ENCODE peak calls at places on chromosomes 12 and 14, in ten cellular contexts. One of them, this sample, is unnamed.

GRCh38 chr14:55302770-55303472 is 31.7 kb downstream of the FBXO34 start:
- DNase-seq in adipocyte: no peak
- DNase-seq in kidney tubule cell: no peak
- DNase-seq in fibroblast of mammary gland: no peak
- DNase-seq in frontal cortex: no peak
- DNase-seq in lower lobe of right lung: no peak
- DNase-seq in ELF-1: no peak
- DNase-seq in RPMI8226: no peak
- DNase-seq in lung microvascular endothelial cell: no peak
- DNase-seq in DMS79 treated with DMSO at 0.1 percent for 48 hours: no peak
- DNase-seq in this sample: peak

GRCh38 chr12:99232324-99232723 is 415.2 kb upstream of the GARIN6 start:
- DNase-seq in adipocyte: no peak
- DNase-seq in kidney tubule cell: no peak
- DNase-seq in fibroblast of mammary gland: no peak
- DNase-seq in frontal cortex: no peak
- DNase-seq in lower lobe of right lung: no peak
- DNase-seq in ELF-1: no peak
- DNase-seq in RPMI8226: no peak
- DNase-seq in lung microvascular endothelial cell: no peak
- DNase-seq in DMS79 treated with DMSO at 0.1 percent for 48 hours: no peak
- DNase-seq in this sample: no peak

GRCh38 chr14:88682495-88683114 is 110.1 kb downstream of the EML5 start:
- DNase-seq in adipocyte: no peak
- DNase-seq in kidney tubule cell: peak
- DNase-seq in fibroblast of mammary gland: no peak
- DNase-seq in frontal cortex: no peak
- DNase-seq in lower lobe of right lung: no peak
- DNase-seq in ELF-1: peak
- DNase-seq in RPMI8226: peak
- DNase-seq in lung microvascular endothelial cell: no peak
- DNase-seq in DMS79 treated with DMSO at 0.1 percent for 48 hours: no peak
- DNase-seq in this sample: no peak

GRCh38 chr12:52210186-52210924 is 18.5 kb upstream of the KRT80 start:
- DNase-seq in adipocyte: no peak
- DNase-seq in kidney tubule cell: peak
- DNase-seq in fibroblast of mammary gland: peak
- DNase-seq in frontal cortex: no peak
- DNase-seq in lower lobe of right lung: peak
- DNase-seq in ELF-1: no peak
- DNase-seq in RPMI8226: no peak
- DNase-seq in lung microvascular endothelial cell: no peak
- DNase-seq in DMS79 treated with DMSO at 0.1 percent for 48 hours: no peak
- DNase-seq in this sample: no peak

GRCh38 chr12:116338064-116338872 is 60.8 kb upstream of the MED13L start:
- DNase-seq in adipocyte: no peak
- DNase-seq in kidney tubule cell: no peak
- DNase-seq in fibroblast of mammary gland: no peak
- DNase-seq in frontal cortex: no peak
- DNase-seq in lower lobe of right lung: no peak
- DNase-seq in ELF-1: peak
- DNase-seq in RPMI8226: no peak
- DNase-seq in lung microvascular endothelial cell: no peak
- DNase-seq in DMS79 treated with DMSO at 0.1 percent for 48 hours: no peak
- DNase-seq in this sample: no peak

GRCh38 chr14:53599221-53599945 is 357.2 kb downstream of the BMP4 start:
- DNase-seq in adipocyte: no peak
- DNase-seq in kidney tubule cell: no peak
- DNase-seq in fibroblast of mammary gland: no peak
- DNase-seq in frontal cortex: no peak
- DNase-seq in lower lobe of right lung: no peak
- DNase-seq in ELF-1: peak
- DNase-seq in RPMI8226: no peak
- DNase-seq in lung microvascular endothelial cell: no peak
- DNase-seq in DMS79 treated with DMSO at 0.1 percent for 48 hours: peak
- DNase-seq in this sample: no peak

GRCh38 chr14:90447720-90448497 is 51.1 kb downstream of the CALM1 start:
- DNase-seq in adipocyte: no peak
- DNase-seq in kidney tubule cell: no peak
- DNase-seq in fibroblast of mammary gland: no peak
- DNase-seq in frontal cortex: no peak
- DNase-seq in lower lobe of right lung: no peak
- DNase-seq in ELF-1: no peak
- DNase-seq in RPMI8226: no peak
- DNase-seq in lung microvascular endothelial cell: no peak
- DNase-seq in DMS79 treated with DMSO at 0.1 percent for 48 hours: no peak
- DNase-seq in this sample: no peak

GRCh38 chr14:58166005-58166983 is 14.3 kb upstream of the ARMH4 start:
- DNase-seq in adipocyte: peak
- DNase-seq in kidney tubule cell: peak
- DNase-seq in fibroblast of mammary gland: peak
- DNase-seq in frontal cortex: peak
- DNase-seq in lower lobe of right lung: peak
- DNase-seq in ELF-1: peak
- DNase-seq in RPMI8226: peak
- DNase-seq in lung microvascular endothelial cell: peak
- DNase-seq in DMS79 treated with DMSO at 0.1 percent for 48 hours: peak
- DNase-seq in this sample: peak

GRCh38 chr14:23793532-23793931 is 157.4 kb downstream of the DHRS2 start:
- DNase-seq in adipocyte: no peak
- DNase-seq in kidney tubule cell: no peak
- DNase-seq in fibroblast of mammary gland: no peak
- DNase-seq in frontal cortex: no peak
- DNase-seq in lower lobe of right lung: no peak
- DNase-seq in ELF-1: no peak
- DNase-seq in RPMI8226: no peak
- DNase-seq in lung microvascular endothelial cell: no peak
- DNase-seq in DMS79 treated with DMSO at 0.1 percent for 48 hours: no peak
- DNase-seq in this sample: no peak

GRCh38 chr12:42530284-42530683 is 59.3 kb downstream of the PRICKLE1 start:
- DNase-seq in adipocyte: no peak
- DNase-seq in kidney tubule cell: no peak
- DNase-seq in fibroblast of mammary gland: no peak
- DNase-seq in frontal cortex: no peak
- DNase-seq in lower lobe of right lung: no peak
- DNase-seq in ELF-1: no peak
- DNase-seq in RPMI8226: no peak
- DNase-seq in lung microvascular endothelial cell: no peak
- DNase-seq in DMS79 treated with DMSO at 0.1 percent for 48 hours: no peak
- DNase-seq in this sample: no peak

GRCh38 chr14:24838945-24839616 is 205.1 kb upstream of the GZMB start:
- DNase-seq in adipocyte: peak
- DNase-seq in kidney tubule cell: no peak
- DNase-seq in fibroblast of mammary gland: no peak
- DNase-seq in frontal cortex: peak
- DNase-seq in lower lobe of right lung: no peak
- DNase-seq in ELF-1: no peak
- DNase-seq in RPMI8226: no peak
- DNase-seq in lung microvascular endothelial cell: peak
- DNase-seq in DMS79 treated with DMSO at 0.1 percent for 48 hours: no peak
- DNase-seq in this sample: no peak

GRCh38 chr14:77760381-77761204 is at the start of gene SNW1:
- DNase-seq in adipocyte: peak
- DNase-seq in kidney tubule cell: peak
- DNase-seq in fibroblast of mammary gland: peak
- DNase-seq in frontal cortex: peak
- DNase-seq in lower lobe of right lung: peak
- DNase-seq in ELF-1: peak
- DNase-seq in RPMI8226: peak
- DNase-seq in lung microvascular endothelial cell: peak
- DNase-seq in DMS79 treated with DMSO at 0.1 percent for 48 hours: peak
- DNase-seq in this sample: peak

GRCh38 chr14:47392351-47392750 is 283.1 kb downstream of the MDGA2 start:
- DNase-seq in adipocyte: no peak
- DNase-seq in kidney tubule cell: no peak
- DNase-seq in fibroblast of mammary gland: no peak
- DNase-seq in frontal cortex: no peak
- DNase-seq in lower lobe of right lung: no peak
- DNase-seq in ELF-1: no peak
- DNase-seq in RPMI8226: no peak
- DNase-seq in lung microvascular endothelial cell: no peak
- DNase-seq in DMS79 treated with DMSO at 0.1 percent for 48 hours: no peak
- DNase-seq in this sample: no peak

GRCh38 chr14:68135566-68135965 is 316.0 kb downstream of the RAD51B start:
- DNase-seq in adipocyte: peak
- DNase-seq in kidney tubule cell: peak
- DNase-seq in fibroblast of mammary gland: no peak
- DNase-seq in frontal cortex: no peak
- DNase-seq in lower lobe of right lung: no peak
- DNase-seq in ELF-1: no peak
- DNase-seq in RPMI8226: no peak
- DNase-seq in lung microvascular endothelial cell: no peak
- DNase-seq in DMS79 treated with DMSO at 0.1 percent for 48 hours: no peak
- DNase-seq in this sample: no peak

GRCh38 chr12:70785896-70786295 is 134.6 kb downstream of the PTPRR start:
- DNase-seq in adipocyte: no peak
- DNase-seq in kidney tubule cell: no peak
- DNase-seq in fibroblast of mammary gland: no peak
- DNase-seq in frontal cortex: no peak
- DNase-seq in lower lobe of right lung: no peak
- DNase-seq in ELF-1: no peak
- DNase-seq in RPMI8226: no peak
- DNase-seq in lung microvascular endothelial cell: no peak
- DNase-seq in DMS79 treated with DMSO at 0.1 percent for 48 hours: no peak
- DNase-seq in this sample: no peak

GRCh38 chr14:30252800-30253425 is 306.0 kb upstream of the G2E3 start:
- DNase-seq in adipocyte: peak
- DNase-seq in kidney tubule cell: no peak
- DNase-seq in fibroblast of mammary gland: peak
- DNase-seq in frontal cortex: no peak
- DNase-seq in lower lobe of right lung: no peak
- DNase-seq in ELF-1: no peak
- DNase-seq in RPMI8226: no peak
- DNase-seq in lung microvascular endothelial cell: no peak
- DNase-seq in DMS79 treated with DMSO at 0.1 percent for 48 hours: no peak
- DNase-seq in this sample: no peak

GRCh38 chr12:63150255-63151060 is 543 bp downstream of the AVPR1A start:
- DNase-seq in adipocyte: peak
- DNase-seq in kidney tubule cell: no peak
- DNase-seq in fibroblast of mammary gland: no peak
- DNase-seq in frontal cortex: peak
- DNase-seq in lower lobe of right lung: peak
- DNase-seq in ELF-1: peak
- DNase-seq in RPMI8226: peak
- DNase-seq in lung microvascular endothelial cell: no peak
- DNase-seq in DMS79 treated with DMSO at 0.1 percent for 48 hours: no peak
- DNase-seq in this sample: no peak

GRCh38 chr14:68705741-68706283 is 87.1 kb downstream of the ZFP36L1 start:
- DNase-seq in adipocyte: no peak
- DNase-seq in kidney tubule cell: peak
- DNase-seq in fibroblast of mammary gland: no peak
- DNase-seq in frontal cortex: no peak
- DNase-seq in lower lobe of right lung: no peak
- DNase-seq in ELF-1: peak
- DNase-seq in RPMI8226: no peak
- DNase-seq in lung microvascular endothelial cell: no peak
- DNase-seq in DMS79 treated with DMSO at 0.1 percent for 48 hours: no peak
- DNase-seq in this sample: no peak

GRCh38 chr14:32397871-32398640 is 69.0 kb downstream of the AKAP6 start:
- DNase-seq in adipocyte: peak
- DNase-seq in kidney tubule cell: peak
- DNase-seq in fibroblast of mammary gland: peak
- DNase-seq in frontal cortex: no peak
- DNase-seq in lower lobe of right lung: no peak
- DNase-seq in ELF-1: no peak
- DNase-seq in RPMI8226: no peak
- DNase-seq in lung microvascular endothelial cell: no peak
- DNase-seq in DMS79 treated with DMSO at 0.1 percent for 48 hours: no peak
- DNase-seq in this sample: no peak

GRCh38 chr14:68643673-68644072 is 149.2 kb downstream of the ZFP36L1 start:
- DNase-seq in adipocyte: no peak
- DNase-seq in kidney tubule cell: no peak
- DNase-seq in fibroblast of mammary gland: no peak
- DNase-seq in frontal cortex: no peak
- DNase-seq in lower lobe of right lung: no peak
- DNase-seq in ELF-1: no peak
- DNase-seq in RPMI8226: no peak
- DNase-seq in lung microvascular endothelial cell: no peak
- DNase-seq in DMS79 treated with DMSO at 0.1 percent for 48 hours: no peak
- DNase-seq in this sample: no peak

GRCh38 chr12:76123301-76124212 is 39.1 kb upstream of the NAP1L1 start:
- DNase-seq in adipocyte: peak
- DNase-seq in kidney tubule cell: peak
- DNase-seq in fibroblast of mammary gland: peak
- DNase-seq in frontal cortex: no peak
- DNase-seq in lower lobe of right lung: no peak
- DNase-seq in ELF-1: no peak
- DNase-seq in RPMI8226: no peak
- DNase-seq in lung microvascular endothelial cell: peak
- DNase-seq in DMS79 treated with DMSO at 0.1 percent for 48 hours: no peak
- DNase-seq in this sample: no peak

GRCh38 chr14:75489480-75489837 is 32.8 kb upstream of the BATF start:
- DNase-seq in adipocyte: no peak
- DNase-seq in kidney tubule cell: no peak
- DNase-seq in fibroblast of mammary gland: no peak
- DNase-seq in frontal cortex: no peak
- DNase-seq in lower lobe of right lung: no peak
- DNase-seq in ELF-1: peak
- DNase-seq in RPMI8226: no peak
- DNase-seq in lung microvascular endothelial cell: no peak
- DNase-seq in DMS79 treated with DMSO at 0.1 percent for 48 hours: no peak
- DNase-seq in this sample: no peak

GRCh38 chr14:20655851-20656250 is 14.4 kb upstream of the OR6S1 start:
- DNase-seq in adipocyte: no peak
- DNase-seq in kidney tubule cell: no peak
- DNase-seq in fibroblast of mammary gland: no peak
- DNase-seq in frontal cortex: no peak
- DNase-seq in lower lobe of right lung: no peak
- DNase-seq in ELF-1: no peak
- DNase-seq in RPMI8226: no peak
- DNase-seq in lung microvascular endothelial cell: no peak
- DNase-seq in DMS79 treated with DMSO at 0.1 percent for 48 hours: no peak
- DNase-seq in this sample: no peak

GRCh38 chr12:65327207-65328076 is 49.0 kb downstream of the MSRB3 start:
- DNase-seq in adipocyte: peak
- DNase-seq in kidney tubule cell: no peak
- DNase-seq in fibroblast of mammary gland: peak
- DNase-seq in frontal cortex: no peak
- DNase-seq in lower lobe of right lung: no peak
- DNase-seq in ELF-1: no peak
- DNase-seq in RPMI8226: no peak
- DNase-seq in lung microvascular endothelial cell: no peak
- DNase-seq in DMS79 treated with DMSO at 0.1 percent for 48 hours: no peak
- DNase-seq in this sample: no peak

GRCh38 chr14:57845802-57846531 is 19.9 kb downstream of the SLC35F4 start:
- DNase-seq in adipocyte: no peak
- DNase-seq in kidney tubule cell: no peak
- DNase-seq in fibroblast of mammary gland: peak
- DNase-seq in frontal cortex: no peak
- DNase-seq in lower lobe of right lung: no peak
- DNase-seq in ELF-1: no peak
- DNase-seq in RPMI8226: no peak
- DNase-seq in lung microvascular endothelial cell: no peak
- DNase-seq in DMS79 treated with DMSO at 0.1 percent for 48 hours: no peak
- DNase-seq in this sample: no peak

GRCh38 chr14:68978550-68978911 is 571 bp downstream of the ACTN1 start:
- DNase-seq in adipocyte: peak
- DNase-seq in kidney tubule cell: peak
- DNase-seq in fibroblast of mammary gland: no peak
- DNase-seq in frontal cortex: no peak
- DNase-seq in lower lobe of right lung: peak
- DNase-seq in ELF-1: peak
- DNase-seq in RPMI8226: no peak
- DNase-seq in lung microvascular endothelial cell: peak
- DNase-seq in DMS79 treated with DMSO at 0.1 percent for 48 hours: peak
- DNase-seq in this sample: no peak

GRCh38 chr12:8951744-8952143 is 2.3 kb upstream of the M6PR start:
- DNase-seq in adipocyte: no peak
- DNase-seq in kidney tubule cell: no peak
- DNase-seq in fibroblast of mammary gland: no peak
- DNase-seq in frontal cortex: no peak
- DNase-seq in lower lobe of right lung: no peak
- DNase-seq in ELF-1: no peak
- DNase-seq in RPMI8226: no peak
- DNase-seq in lung microvascular endothelial cell: no peak
- DNase-seq in DMS79 treated with DMSO at 0.1 percent for 48 hours: no peak
- DNase-seq in this sample: no peak

GRCh38 chr12:6460751-6461371 is 9.0 kb downstream of the TAPBPL start:
- DNase-seq in adipocyte: no peak
- DNase-seq in kidney tubule cell: no peak
- DNase-seq in fibroblast of mammary gland: no peak
- DNase-seq in frontal cortex: no peak
- DNase-seq in lower lobe of right lung: no peak
- DNase-seq in ELF-1: no peak
- DNase-seq in RPMI8226: peak
- DNase-seq in lung microvascular endothelial cell: no peak
- DNase-seq in DMS79 treated with DMSO at 0.1 percent for 48 hours: no peak
- DNase-seq in this sample: no peak

This sample was measured in KBM-7.